ENCODE peak calls at places on chromosomes 1 and 21, in four cellular contexts. S, N, U and O are unnamed samples.

GRCh38 chr1:41981796-41982195 is 63.1 kb upstream of the HIVEP3 start:
- DNase-seq in U (no peak), S (no peak), N (no peak), O (no peak)

GRCh38 chr1:178151831-178152230 is 57.9 kb downstream of the RASAL2 start:
- DNase-seq in N (no peak), S (no peak), U (no peak), O (no peak)

GRCh38 chr1:2861143-2861987 is 59.9 kb upstream of the TTC34 start:
- DNase-seq in S (no peak), N (no peak), U (peak; percentile 5), O (no peak)

GRCh38 chr21:27388835-27389234 is 421.9 kb upstream of the ADAMTS5 start:
- DNase-seq in U (no peak), S (no peak), N (no peak), O (no peak)

GRCh38 chr1:8154621-8155052 is 128.5 kb upstream of the ERRFI1 start:
- DNase-seq in S (no peak), N (no peak), U (no peak), O (no peak)

GRCh38 chr1:174297351-174297750 is 138.0 kb downstream of the RABGAP1L start:
- DNase-seq in N (no peak), S (no peak), U (no peak), O (no peak)

GRCh38 chr1:219555802-219556201 is 57.1 kb downstream of the ZC3H11B start:
- DNase-seq in N (no peak), U (no peak), S (no peak), O (no peak)

GRCh38 chr1:223700942-223701637 is 11.2 kb upstream of the CAPN2 start:
- DNase-seq in S (no peak), N (peak; percentile 86), U (peak; percentile 46), O (no peak)

GRCh38 chr1:192697771-192698170 is 61.8 kb downstream of the RGS13 start:
- DNase-seq in U (no peak), N (no peak), S (no peak), O (no peak)

GRCh38 chr1:44222397-44223334 is 9.4 kb downstream of the DMAP1 start:
- DNase-seq in U (no peak), N (no peak), S (no peak), O (no peak)
- TF ChIP-seq CTCF in U (no peak), N (no peak), S (no peak), O (no peak)

DNA sequence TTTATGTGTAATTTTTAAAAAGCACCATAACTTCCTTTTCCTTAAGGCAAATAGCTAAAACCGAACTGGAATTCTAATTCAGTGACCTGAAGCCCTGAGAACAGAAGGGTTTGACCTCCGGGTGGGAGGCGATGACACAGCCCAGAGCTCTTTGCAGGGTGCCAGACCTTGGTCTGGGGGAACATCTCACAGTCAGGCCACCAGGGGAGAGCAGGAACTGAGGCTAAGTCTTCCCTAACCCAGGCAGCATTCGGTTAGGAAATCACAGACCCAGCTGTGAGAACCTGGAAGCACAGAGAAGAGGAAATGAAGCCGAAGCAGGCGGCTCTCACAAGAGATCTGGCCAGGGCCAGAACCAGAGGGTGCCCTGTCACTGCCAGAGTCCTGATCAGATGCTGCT is 444.8 kb downstream of the TTLL7 start:
- DNase-seq in S (no peak), U (no peak), N (no peak), O (no peak)
- TF ChIP-seq CTCF in S (no peak), U (no peak), N (no peak), O (no peak)

GRCh38 chr1:110462964-110463363 is 12.0 kb downstream of the PROK1 start:
- DNase-seq in N (no peak), S (no peak), U (no peak), O (no peak)
- TF ChIP-seq CTCF in N (no peak), S (no peak), U (no peak), O (no peak)

DNA sequence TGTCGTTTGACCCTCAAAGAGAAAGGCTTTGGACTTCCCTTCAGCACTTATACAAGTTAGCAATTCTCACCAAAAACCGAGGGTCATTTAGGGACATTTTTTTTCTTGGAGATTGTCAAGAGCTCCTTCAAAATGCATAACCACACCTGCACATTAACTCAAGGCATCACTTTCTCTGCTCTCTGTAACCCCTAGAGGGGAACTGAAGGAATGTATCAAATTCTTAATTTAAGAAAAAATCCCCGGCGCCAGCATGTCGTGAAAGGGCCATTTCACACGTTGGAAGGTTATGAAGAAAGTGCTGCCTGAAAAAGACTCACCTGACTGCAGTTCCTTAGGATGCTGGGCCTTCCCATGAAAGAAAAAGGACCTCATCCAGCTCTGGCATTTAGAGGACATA is 131.6 kb upstream of the ZC3H12A start:
- DNase-seq in U (no peak), N (no peak), S (no peak), O (no peak)
- TF ChIP-seq CTCF in U (no peak), N (no peak), S (no peak), O (no peak)

DNA sequence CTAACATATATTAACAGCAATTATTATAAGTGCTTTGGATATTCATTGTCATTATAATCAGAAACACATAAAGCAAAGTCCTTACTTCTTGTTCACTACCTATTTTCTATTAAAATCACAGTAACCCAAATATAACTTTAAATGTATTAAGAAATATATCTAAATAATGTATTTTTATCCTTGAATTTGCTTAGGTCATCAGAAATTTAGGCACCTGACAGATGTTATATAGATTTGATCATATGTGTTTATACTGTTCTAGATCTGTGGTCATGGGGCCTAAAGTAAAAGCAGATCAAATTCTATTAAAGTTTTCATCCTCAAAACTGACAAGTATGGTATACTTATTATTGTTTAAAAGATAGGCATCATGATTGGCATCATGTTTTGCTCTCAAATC is 9.2 kb upstream of the OR1C1 start:
- DNase-seq in U (no peak), N (no peak), S (no peak), O (no peak)
- TF ChIP-seq CTCF in U (no peak), N (no peak), S (no peak), O (no peak)

GRCh38 chr1:24267003-24267402 is 52.2 kb upstream of the GRHL3 start:
- DNase-seq in N (no peak), U (no peak), S (no peak), O (no peak)
- TF ChIP-seq CTCF in N (no peak), U (no peak), S (no peak), O (no peak)

GRCh38 chr1:100928128-100928527 is 32.2 kb downstream of the SLC30A7 start:
- DNase-seq in N (no peak), S (no peak), U (no peak), O (no peak)
- TF ChIP-seq CTCF in N (no peak), S (no peak), U (no peak), O (no peak)

GRCh38 chr1:119475866-119476439 is 31.1 kb upstream of the HSD3B1 start:
- DNase-seq in N (no peak), U (no peak), S (peak; percentile 20), O (no peak)
- TF ChIP-seq CTCF in N (peak; percentile 31), U (no peak), S (no peak), O (peak; percentile 34)